ENCODE peak calls at places on chromosomes 7 and 10, in nine cellular contexts. P is NCI-H2029; C is WERI-Rb-1; R is transverse colon; T is Calu3; D is PC-3; S is effector memory CD8-positive, alpha-beta T cell; V is cortex of kidney; U is sciatic nerve. H is an unnamed sample.

GRCh38 chr10:79490400-79491081 is 21.8 kb upstream of the EIF5AL1 start:
- DNase-seq in P (no peak), C (peak; percentile 63), R (peak; percentile 27), T (no peak), D (peak; percentile 47), S (no peak), V (no peak), U (no peak), H (no peak)

GRCh38 chr10:95360122-95360715 is 69.4 kb upstream of the PDLIM1 start:
- DNase-seq in P (peak; percentile 29), C (no peak), R (no peak), T (no peak), D (peak; percentile 47), S (no peak), V (no peak), U (no peak), H (no peak)

GRCh38 chr7:5425507-5426225 is 2.0 kb upstream of the TNRC18 start:
- DNase-seq in P (peak; percentile 87), C (peak; percentile 76), R (peak; percentile 69), T (peak; percentile 74), D (peak; percentile 79), S (no peak), V (no peak), U (peak; percentile 87), H (peak; percentile 75)

GRCh38 chr10:126397640-126398382 is 9.5 kb upstream of the ADAM12 start:
- DNase-seq in P (no peak), C (no peak), R (no peak), T (no peak), D (peak; percentile 92), S (no peak), V (no peak), U (no peak), H (no peak)

GRCh38 chr7:139041378-139042053 is 5.7 kb upstream of the ZC3HAV1L start:
- DNase-seq in P (no peak), C (no peak), R (no peak), T (no peak), D (no peak), S (no peak), V (no peak), U (no peak), H (no peak)

GRCh38 chr7:14210075-14210474 is 220.6 kb upstream of the ETV1 start:
- DNase-seq in P (peak; percentile 1), C (no peak), R (no peak), T (no peak), D (no peak), S (no peak), V (no peak), U (no peak), H (no peak)

GRCh38 chr7:104794154-104794553 is 219.9 kb upstream of the KMT2E start:
- DNase-seq in P (no peak), C (no peak), R (no peak), T (no peak), D (peak; percentile 42), S (no peak), V (no peak), U (no peak), H (no peak)

GRCh38 chr10:10873915-10874314 is 143.8 kb upstream of the CELF2 start:
- DNase-seq in P (no peak), C (no peak), R (no peak), T (no peak), D (no peak), S (no peak), V (no peak), U (no peak), H (no peak)

GRCh38 chr10:89342219-89342966 is 14.6 kb downstream of the IFIT3 start:
- DNase-seq in P (no peak), C (no peak), R (no peak), T (no peak), D (no peak), S (no peak), V (no peak), U (peak; percentile 90), H (no peak)

GRCh38 chr10:71241899-71242620 is 29.7 kb downstream of the UNC5B start:
- DNase-seq in P (no peak), C (no peak), R (no peak), T (no peak), D (no peak), S (no peak), V (no peak), U (no peak), H (peak; percentile 38)

GRCh38 chr10:132677096-132677904 is 108.6 kb downstream of the NKX6-2 start:
- DNase-seq in P (no peak), C (no peak), R (no peak), T (no peak), D (no peak), S (no peak), V (no peak), U (peak; percentile 41), H (no peak)

GRCh38 chr10:99619090-99619800 is 994 bp downstream of the SLC25A28 start:
- DNase-seq in P (no peak), C (no peak), R (no peak), T (no peak), D (no peak), S (no peak), V (no peak), U (no peak), H (no peak)

GRCh38 chr10:17077251-17077904 is 52.2 kb downstream of the CUBN start:
- DNase-seq in P (no peak), C (no peak), R (no peak), T (no peak), D (no peak), S (no peak), V (no peak), U (no peak), H (no peak)

GRCh38 chr10:114616516-114616915 is 41.6 kb downstream of the ABLIM1 start:
- DNase-seq in P (no peak), C (no peak), R (no peak), T (no peak), D (no peak), S (no peak), V (no peak), U (no peak), H (no peak)

GRCh38 chr10:95543459-95543858 is 17.7 kb downstream of the SORBS1 start:
- DNase-seq in P (no peak), C (no peak), R (no peak), T (no peak), D (no peak), S (no peak), V (no peak), U (no peak), H (no peak)

GRCh38 chr10:22219308-22219707 is 1.5 kb upstream of the EBLN1 start:
- DNase-seq in P (no peak), C (no peak), R (no peak), T (no peak), D (peak; percentile 64), S (no peak), V (no peak), U (no peak), H (no peak)

GRCh38 chr7:98294798-98295382 is 13.4 kb downstream of the BRI3 start:
- DNase-seq in P (peak; percentile 37), C (peak; percentile 76), R (peak; percentile 64), T (peak; percentile 68), D (peak; percentile 73), S (no peak), V (no peak), U (no peak), H (peak; percentile 80)

GRCh38 chr7:79245623-79246249 is 207.7 kb downstream of the MAGI2 start:
- DNase-seq in P (no peak), C (no peak), R (no peak), T (no peak), D (peak; percentile 6), S (no peak), V (no peak), U (no peak), H (no peak)

GRCh38 chr7:37986780-37987380 is 66.4 kb downstream of the EPDR1 start:
- DNase-seq in P (no peak), C (no peak), R (no peak), T (no peak), D (no peak), S (no peak), V (no peak), U (no peak), H (no peak)

GRCh38 chr10:115654961-115655360 is 561.8 kb downstream of the ATRNL1 start:
- DNase-seq in P (no peak), C (no peak), R (no peak), T (no peak), D (no peak), S (no peak), V (no peak), U (no peak), H (no peak)

GRCh38 chr7:2796358-2797352 is 47.5 kb downstream of the GNA12 start:
- DNase-seq in P (no peak), C (no peak), R (peak; percentile 43), T (no peak), D (no peak), S (no peak), V (no peak), U (peak; percentile 78), H (peak; percentile 55)

GRCh38 chr7:71266912-71267311 is 135.0 kb downstream of the GALNT17 start:
- DNase-seq in P (no peak), C (no peak), R (no peak), T (no peak), D (no peak), S (no peak), V (no peak), U (no peak), H (no peak)

GRCh38 chr10:119422685-119423509 is 119.6 kb downstream of the RGS10 start:
- DNase-seq in P (no peak), C (no peak), R (no peak), T (no peak), D (no peak), S (no peak), V (no peak), U (no peak), H (peak; percentile 44)

GRCh38 chr10:86943316-86944030 is 13.9 kb downstream of the MMRN2 start:
- DNase-seq in P (no peak), C (no peak), R (no peak), T (no peak), D (no peak), S (no peak), V (no peak), U (no peak), H (no peak)

GRCh38 chr7:157397751-157398691 is 61.2 kb downstream of the DNAJB6 start:
- DNase-seq in P (peak; percentile 83), C (peak; percentile 58), R (peak; percentile 25), T (peak; percentile 58), D (peak; percentile 65), S (no peak), V (no peak), U (no peak), H (peak; percentile 53)

GRCh38 chr10:85864173-85864549 is 502.4 kb downstream of the GRID1 start:
- DNase-seq in P (no peak), C (no peak), R (no peak), T (no peak), D (no peak), S (no peak), V (no peak), U (peak; percentile 63), H (no peak)

GRCh38 chr7:24419070-24419469 is 135.1 kb downstream of the NPY start:
- DNase-seq in P (no peak), C (no peak), R (no peak), T (no peak), D (peak; percentile 3), S (no peak), V (no peak), U (no peak), H (no peak)

GRCh38 chr7:41189866-41190265 is 513.0 kb downstream of the INHBA start:
- DNase-seq in P (no peak), C (no peak), R (no peak), T (peak; percentile 54), D (peak; percentile 96), S (no peak), V (no peak), U (no peak), H (no peak)

H was measured in mucosa of descending colon.